ENCODE peak calls at places on chromosomes 12 and 14, in nine cellular contexts. D, T, N, Q, I, P, B, W and Y are unnamed samples.

GRCh38 chr14:105879867-105880561 is 353.6 kb downstream of the TMEM121 start:
- DNase-seq in D (no peak), T (no peak), N (no peak), Q (no peak), I (no peak), P (no peak), B (no peak), W (no peak), Y (no peak)

GRCh38 chr14:44170099-44170498 is 337.0 kb downstream of the FSCB start:
- DNase-seq in D (no peak), T (no peak), N (no peak), Q (no peak), I (peak; percentile 36), P (no peak), B (no peak), W (no peak), Y (no peak)

GRCh38 chr14:64762044-64763034 is 58.1 kb downstream of the PLEKHG3 start:
- DNase-seq in D (no peak), T (peak; percentile 31), N (peak; percentile 82), Q (peak; percentile 22), I (peak; percentile 91), P (peak; percentile 35), B (peak; percentile 84), W (peak; percentile 16), Y (peak; percentile 89)

GRCh38 chr12:121764808-121765207 is 28.7 kb downstream of the RHOF start:
- DNase-seq in D (no peak), T (no peak), N (no peak), Q (no peak), I (no peak), P (no peak), B (no peak), W (no peak), Y (no peak)

GRCh38 chr12:100311317-100311716 is 44.3 kb downstream of the SCYL2 start:
- DNase-seq in D (no peak), T (no peak), N (no peak), Q (no peak), I (no peak), P (no peak), B (no peak), W (no peak), Y (peak; percentile 43)

GRCh38 chr14:57962293-57962996 is 96.6 kb upstream of the SLC35F4 start:
- DNase-seq in D (no peak), T (no peak), N (no peak), Q (no peak), I (no peak), P (no peak), B (no peak), W (no peak), Y (no peak)

GRCh38 chr12:2267624-2268477 is 215.1 kb downstream of the CACNA1C start:
- DNase-seq in D (no peak), T (peak; percentile 97), N (peak; percentile 66), Q (no peak), I (peak; percentile 59), P (no peak), B (peak; percentile 67), W (no peak), Y (no peak)

GRCh38 chr12:67062193-67062592 is 207.0 kb upstream of the CAND1 start:
- DNase-seq in D (no peak), T (no peak), N (no peak), Q (no peak), I (no peak), P (no peak), B (no peak), W (no peak), Y (no peak)

GRCh38 chr14:80987235-80988032 is 32.0 kb downstream of the TSHR start:
- DNase-seq in D (peak; percentile 65), T (peak; percentile 58), N (peak; percentile 84), Q (peak; percentile 4), I (peak; percentile 66), P (peak; percentile 45), B (peak; percentile 94), W (peak; percentile 57), Y (peak; percentile 73)

GRCh38 chr14:31926652-31927347 is 150.3 kb upstream of the ARHGAP5 start:
- DNase-seq in D (no peak), T (peak; percentile 23), N (no peak), Q (no peak), I (peak; percentile 80), P (peak; percentile 46), B (no peak), W (no peak), Y (peak; percentile 81)

GRCh38 chr12:113298861-113299545 is 35.9 kb downstream of the SLC8B1 start:
- DNase-seq in D (no peak), T (peak; percentile 51), N (peak; percentile 7), Q (no peak), I (no peak), P (no peak), B (no peak), W (no peak), Y (no peak)

GRCh38 chr12:113315358-113315757 is 19.6 kb downstream of the SLC8B1 start:
- DNase-seq in D (no peak), T (no peak), N (no peak), Q (no peak), I (no peak), P (no peak), B (no peak), W (no peak), Y (no peak)

GRCh38 chr14:51959928-51960327 is 29.4 kb upstream of the RTRAF start:
- DNase-seq in D (no peak), T (no peak), N (no peak), Q (no peak), I (no peak), P (no peak), B (no peak), W (no peak), Y (no peak)

GRCh38 chr14:51603495-51603894 is 48.2 kb upstream of the FRMD6 start:
- DNase-seq in D (no peak), T (peak; percentile 64), N (no peak), Q (no peak), I (peak; percentile 69), P (no peak), B (no peak), W (no peak), Y (no peak)

GRCh38 chr14:54102530-54102929 is 145.9 kb upstream of the BMP4 start:
- DNase-seq in D (no peak), T (no peak), N (no peak), Q (no peak), I (no peak), P (no peak), B (no peak), W (no peak), Y (no peak)

GRCh38 chr12:130147875-130148596 is 14.2 kb upstream of the FZD10 start:
- DNase-seq in D (no peak), T (no peak), N (peak; percentile 60), Q (no peak), I (no peak), P (no peak), B (no peak), W (no peak), Y (no peak)

GRCh38 chr14:98606041-98606640 is 665.9 kb downstream of the BCL11B start:
- DNase-seq in D (no peak), T (no peak), N (no peak), Q (no peak), I (no peak), P (no peak), B (no peak), W (no peak), Y (no peak)